ENCODE peak calls at places on chromosomes 13 and 19, in six cellular contexts. W is tibial artery; C is uterus; U is left ventricle myocardium inferior; M is CD4-positive, alpha-beta memory T cell; L is A549. F is an unnamed sample.
A peak's percentile ranks its signal among the peaks of the same experiment; 100 is the strongest.

GRCh38 chr19:29682236-29682895 is 17.1 kb downstream of the PLEKHF1 start:
- DNase-seq in W (no peak), C (no peak), U (no peak), M (no peak), L (no peak), F (no peak)

GRCh38 chr19:19213822-19214558 is 2.2 kb downstream of the NCAN start:
- DNase-seq in W (no peak), C (no peak), U (no peak), M (no peak), L (no peak), F (no peak)

GRCh38 chr13:26019881-26020535 is 31.8 kb downstream of the SHISA2 start:
- DNase-seq in W (no peak), C (no peak), U (no peak), M (no peak), L (no peak), F (no peak)

GRCh38 chr13:29496241-29496712 is 99.2 kb downstream of the SLC7A1 start:
- DNase-seq in W (no peak), C (peak; percentile 48), U (peak; percentile 53), M (no peak), L (peak; percentile 12), F (no peak)

GRCh38 chr13:113411216-113412023 is 41.9 kb downstream of the ADPRHL1 start:
- DNase-seq in W (peak; percentile 93), C (no peak), U (peak; percentile 79), M (no peak), L (peak; percentile 63), F (peak; percentile 62)

GRCh38 chr19:35063940-35064818 is 22.7 kb downstream of the HPN start:
- DNase-seq in W (no peak), C (no peak), U (no peak), M (no peak), L (peak; percentile 50), F (no peak)

GRCh38 chr13:36086117-36086516 is 45.1 kb downstream of the DCLK1 start:
- DNase-seq in W (no peak), C (no peak), U (no peak), M (no peak), L (no peak), F (no peak)

GRCh38 chr19:3748965-3749364 is 12.5 kb downstream of the APBA3 start:
- DNase-seq in W (no peak), C (no peak), U (no peak), M (peak; percentile 13), L (no peak), F (no peak)

GRCh38 chr13:47679391-47679790 is 321.7 kb downstream of the SUCLA2 start:
- DNase-seq in W (no peak), C (no peak), U (no peak), M (no peak), L (no peak), F (no peak)

GRCh38 chr19:1453525-1454371 is 3.8 kb downstream of the APC2 start:
- DNase-seq in W (no peak), C (peak; percentile 16), U (no peak), M (no peak), L (peak; percentile 64), F (no peak)

GRCh38 chr13:53321301-53321700 is 292.7 kb downstream of the OLFM4 start:
- DNase-seq in W (no peak), C (no peak), U (no peak), M (no peak), L (no peak), F (no peak)

GRCh38 chr13:48580185-48580803 is 47.4 kb upstream of the RCBTB2 start:
- DNase-seq in W (peak; percentile 79), C (peak; percentile 84), U (peak; percentile 60), M (peak; percentile 67), L (peak; percentile 38), F (no peak)

GRCh38 chr13:59931621-59932020 is 232.1 kb downstream of the DIAPH3 start:
- DNase-seq in W (no peak), C (no peak), U (no peak), M (no peak), L (no peak), F (no peak)

DNA sequence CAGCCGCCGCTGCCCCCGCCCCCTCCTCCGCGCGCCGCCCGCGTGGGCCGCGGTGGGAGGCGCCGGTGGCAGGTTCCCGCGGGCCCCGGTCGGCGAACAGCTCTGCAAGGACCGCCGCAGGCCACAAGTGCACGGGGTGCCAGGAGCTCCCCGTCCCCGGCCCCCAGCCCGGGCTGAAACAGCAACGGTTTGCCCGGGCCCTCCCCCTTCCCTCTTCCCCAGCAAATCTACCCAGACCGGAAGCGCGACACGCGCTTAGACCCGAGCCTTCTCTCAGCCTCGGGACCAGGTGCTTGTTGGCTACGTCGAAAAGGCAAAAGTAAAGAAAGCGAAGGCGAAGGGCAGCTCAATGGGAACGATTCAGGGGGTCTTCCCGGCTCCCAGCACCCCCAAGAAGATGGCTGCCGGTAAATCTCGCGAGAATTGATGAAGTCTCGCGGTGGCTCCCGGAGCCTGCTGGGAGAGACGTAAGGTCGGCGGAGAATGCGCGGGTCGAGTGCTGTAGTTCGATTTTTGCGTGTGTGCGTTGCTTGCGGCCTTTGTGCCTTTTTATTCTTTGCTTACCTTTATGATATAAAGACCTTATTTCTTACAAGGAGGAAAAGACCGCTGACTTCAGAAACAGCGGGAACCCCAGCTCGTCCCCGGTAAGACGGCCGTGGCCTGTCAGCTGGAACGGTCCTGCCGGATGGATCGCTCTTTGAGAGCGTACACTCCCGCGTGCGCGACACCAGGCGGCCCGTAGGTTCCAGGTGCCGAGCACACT is at the start of gene RBM26:
- DNase-seq in W (peak; percentile 96), C (peak; percentile 94), U (peak; percentile 94), M (peak; percentile 93), L (peak; percentile 92), F (peak; percentile 83)
- H3K4me1 ChIP-seq in W (no peaks in the 10 kb centered on the region), C (no peaks in the 10 kb centered on the region), U (peaks cover 66% of the 10 kb centered on the region), M (peaks cover 53% of the 10 kb centered on the region), L (peaks cover 40% of the 10 kb centered on the region), F (peaks cover 24% of the 10 kb centered on the region)

GRCh38 chr13:40982772-40983171 is 36.3 kb downstream of the ELF1 start:
- DNase-seq in W (no peak), C (peak; percentile 43), U (no peak), M (peak; percentile 90), L (no peak), F (no peak)

GRCh38 chr13:40981949-40982348 is 37.2 kb downstream of the ELF1 start:
- DNase-seq in W (no peak), C (no peak), U (no peak), M (no peak), L (no peak), F (no peak)

GRCh38 chr13:40984670-40985366 is 34.3 kb downstream of the ELF1 start:
- DNase-seq in W (no peak), C (no peak), U (no peak), M (peak; percentile 50), L (no peak), F (no peak)

GRCh38 chr13:40983725-40984669 is 35.1 kb downstream of the ELF1 start:
- DNase-seq in W (no peak), C (no peak), U (no peak), M (peak; percentile 67), L (no peak), F (no peak)

GRCh38 chr13:40983269-40983668 is 35.8 kb downstream of the ELF1 start:
- DNase-seq in W (no peak), C (no peak), U (no peak), M (no peak), L (no peak), F (no peak)
- H3K4me1 ChIP-seq in W (no peaks in the 10 kb centered on the region), C (no peaks in the 10 kb centered on the region), U (peaks cover 98% of the 10 kb centered on the region), M (peaks cover 50% of the 10 kb centered on the region), L (peaks cover 32% of the 10 kb centered on the region), F (peaks cover 40% of the 10 kb centered on the region)

DNA sequence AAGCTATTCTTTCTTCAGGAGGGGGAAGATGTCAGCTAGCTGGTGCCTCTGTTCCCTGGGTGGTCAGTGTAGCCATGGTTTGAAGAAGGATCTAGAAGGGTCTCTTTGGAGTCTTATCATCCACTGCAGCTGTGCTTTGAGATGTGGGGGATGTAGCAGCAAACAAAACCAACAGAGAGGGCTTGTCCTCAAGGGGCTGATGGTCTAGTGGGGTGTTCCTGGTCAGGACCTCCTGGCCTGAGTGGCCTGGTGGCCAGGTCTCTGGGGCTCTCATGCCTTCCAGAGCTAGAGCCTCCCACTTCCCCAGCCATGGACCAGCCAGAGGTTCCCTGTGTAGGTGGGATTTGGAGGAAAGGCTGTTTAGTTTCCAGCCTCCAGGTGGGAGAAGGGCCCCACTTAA is 40.3 kb downstream of the LYL1 start:
- DNase-seq in W (no peak), C (no peak), U (no peak), M (no peak), L (no peak), F (no peak)
- H3K4me1 ChIP-seq in W (peaks cover 37% of the 10 kb centered on the region), C (peaks cover 27% of the 10 kb centered on the region), U (peaks cover 100% of the 10 kb centered on the region), M (peaks cover 15% of the 10 kb centered on the region), L (peaks cover 11% of the 10 kb centered on the region), F (peaks cover 11% of the 10 kb centered on the region)

GRCh38 chr19:39847525-39847924 is 1.3 kb upstream of the FBL start:
- DNase-seq in W (no peak), C (no peak), U (no peak), M (no peak), L (no peak), F (no peak)
- H3K4me1 ChIP-seq in W (no peaks in the 10 kb centered on the region), C (no peaks in the 10 kb centered on the region), U (peaks cover 47% of the 10 kb centered on the region), M (peaks cover 40% of the 10 kb centered on the region), L (peaks cover 41% of the 10 kb centered on the region), F (peaks cover 19% of the 10 kb centered on the region)

GRCh38 chr19:38661996-38662395 is 14.5 kb downstream of the ACTN4 start:
- DNase-seq in W (no peak), C (no peak), U (no peak), M (no peak), L (no peak), F (no peak)
- H3K4me1 ChIP-seq in W (peaks cover 31% of the 10 kb centered on the region), C (peaks cover 41% of the 10 kb centered on the region), U (peaks cover 100% of the 10 kb centered on the region), M (peaks cover 93% of the 10 kb centered on the region), L (peaks cover 98% of the 10 kb centered on the region), F (peaks cover 96% of the 10 kb centered on the region)

GRCh38 chr13:24252136-24252535 is 57.2 kb upstream of the C1QTNF9 start:
- DNase-seq in W (no peak), C (no peak), U (no peak), M (peak; percentile 71), L (no peak), F (no peak)

GRCh38 chr13:24253520-24254150 is 55.7 kb upstream of the C1QTNF9 start:
- DNase-seq in W (no peak), C (no peak), U (no peak), M (peak; percentile 66), L (no peak), F (no peak)

GRCh38 chr13:24251525-24251924 is 57.9 kb upstream of the C1QTNF9 start:
- DNase-seq in W (no peak), C (no peak), U (no peak), M (peak; percentile 97), L (no peak), F (no peak)

GRCh38 chr13:24247016-24247415 is 62.4 kb upstream of the C1QTNF9 start:
- DNase-seq in W (no peak), C (no peak), U (no peak), M (no peak), L (no peak), F (no peak)

GRCh38 chr13:24249586-24249985 is 59.8 kb upstream of the C1QTNF9 start:
- DNase-seq in W (no peak), C (no peak), U (no peak), M (no peak), L (no peak), F (no peak)
- H3K4me1 ChIP-seq in W (no peaks in the 10 kb centered on the region), C (no peaks in the 10 kb centered on the region), U (peaks cover 5% of the 10 kb centered on the region), M (peaks cover 45% of the 10 kb centered on the region), L (no peaks in the 10 kb centered on the region), F (no peaks in the 10 kb centered on the region)

DNA sequence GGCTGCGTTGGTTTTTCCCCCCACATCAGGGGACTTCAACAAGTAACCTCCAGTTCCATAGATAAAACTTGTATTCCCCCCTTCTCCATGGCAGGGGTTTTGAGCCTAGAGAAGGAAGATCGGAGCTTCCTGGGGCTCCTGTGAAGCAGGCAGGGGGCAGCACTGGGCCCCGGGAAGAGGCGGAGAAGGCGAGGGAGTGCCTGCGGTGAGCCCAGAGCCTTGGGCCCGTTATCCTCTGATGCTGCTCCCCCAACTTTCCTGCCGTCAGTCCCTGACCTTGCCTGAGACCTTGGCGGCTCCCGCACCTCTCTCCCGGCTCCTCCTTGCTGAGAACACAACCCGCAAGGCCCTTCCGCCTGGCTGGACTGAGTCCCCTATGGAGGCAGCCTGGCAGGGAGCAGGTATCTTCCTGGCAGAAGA is 2.5 kb downstream of the LIPE start:
- DNase-seq in W (no peak), C (no peak), U (no peak), M (no peak), L (no peak), F (no peak)
- H3K4me1 ChIP-seq in W (no peaks in the 10 kb centered on the region), C (no peaks in the 10 kb centered on the region), U (peaks cover 67% of the 10 kb centered on the region), M (peaks cover 39% of the 10 kb centered on the region), L (peaks cover 17% of the 10 kb centered on the region), F (peaks cover 28% of the 10 kb centered on the region)